ENCODE peak calls at places on chromosome 14, in seven cellular contexts. M is non-pigmented ciliary epithelial cell, B is type B pancreatic cell, I is putamen, S is left ventricle myocardium superior, L is nucleus accumbens, R is A549. U is an unnamed sample.

GRCh38 chr14:31760277-31760676 is 199.1 kb downstream of the NUBPL start:
- DNase-seq in L (no peak), R (no peak), B (no peak), M (no peak), I (no peak), S (no peak), U (no peak)

GRCh38 chr14:91834571-91834970 is 32.8 kb downstream of the TC2N start:
- DNase-seq in I (no peak), S (no peak), R (no peak), B (no peak), M (no peak), L (no peak), U (no peak)

GRCh38 chr14:93005838-93006237 is 82.9 kb downstream of the CHGA start:
- DNase-seq in B (no peak), I (no peak), R (no peak), S (no peak), M (no peak), L (no peak), U (no peak)

GRCh38 chr14:28300356-28300755 is 466.2 kb upstream of the FOXG1 start:
- DNase-seq in L (no peak), S (no peak), I (no peak), R (no peak), B (no peak), M (no peak), U (no peak)

GRCh38 chr14:36835145-36835544 is 173.5 kb downstream of the PAX9 start:
- DNase-seq in R (no peak), L (no peak), I (no peak), M (no peak), B (no peak), S (no peak), U (no peak)

GRCh38 chr14:51668870-51669269 is 17.2 kb downstream of the FRMD6 start:
- DNase-seq in R (no peak), B (no peak), I (no peak), S (no peak), L (no peak), M (no peak), U (no peak)

GRCh38 chr14:95098984-95099599 is 58.2 kb downstream of the DICER1 start:
- DNase-seq in S (peak), B (no peak), R (peak), M (no peak), I (peak), L (no peak), U (peak)

GRCh38 chr14:57871487-57872080 is 5.7 kb upstream of the SLC35F4 start:
- DNase-seq in L (no peak), M (peak), I (peak), B (no peak), S (no peak), R (peak), U (peak)

GRCh38 chr14:21279783-21280182 is at the start of gene RPGRIP1:
- DNase-seq in B (no peak), S (no peak), R (no peak), M (no peak), I (no peak), L (no peak), U (no peak)

GRCh38 chr14:99808133-99808505 is 14.9 kb downstream of the EML1 start:
- DNase-seq in L (no peak), S (no peak), I (no peak), R (no peak), M (no peak), B (no peak), U (no peak)

GRCh38 chr14:63435204-63435603 is 108.0 kb downstream of the PPP2R5E start:
- DNase-seq in L (no peak), R (no peak), I (no peak), S (no peak), B (no peak), M (no peak), U (no peak)

GRCh38 chr14:105173901-105174894 is 5.6 kb upstream of the JAG2 start:
- DNase-seq in B (no peak), L (no peak), I (no peak), R (no peak), M (no peak), S (no peak), U (no peak)

GRCh38 chr14:81529391-81529790 is 4.3 kb downstream of the SEL1L start:
- DNase-seq in L (no peak), R (no peak), I (no peak), S (no peak), B (no peak), M (no peak), U (no peak)

GRCh38 chr14:92937229-92937937 is 14.4 kb downstream of the CHGA start:
- DNase-seq in B (no peak), R (no peak), L (no peak), I (no peak), S (no peak), M (no peak), U (no peak)

GRCh38 chr14:67166450-67166853 is 22.8 kb upstream of the GARIN2 start:
- DNase-seq in L (no peak), B (no peak), S (no peak), I (peak), M (no peak), R (no peak), U (peak)

U was measured in HTR-8/SVneo.